ENCODE peak calls at places on chromosomes 2 and 18, in six cellular contexts. B is prostate gland, A is colonic mucosa, K is aorta, W is mammary epithelial cell, T is iPS DF 6.9. U is an unnamed sample.
A peak's percentile ranks its signal among the peaks of the same experiment; 100 is the strongest.

GRCh38 chr2:164257794-164258193 is 363.5 kb downstream of the GRB14 start:
- DNase-seq in A (no peak), B (no peak), T (no peak), W (no peak), K (no peak), U (no peak)

GRCh38 chr2:42999856-43000241 is 207.5 kb upstream of the HAAO start:
- DNase-seq in W (no peak), B (no peak), K (no peak), A (peak; percentile 74), T (no peak), U (no peak)

GRCh38 chr2:54386993-54387590 is 69.0 kb upstream of the SPTBN1 start:
- DNase-seq in K (no peak), A (no peak), B (no peak), T (no peak), W (no peak), U (no peak)

GRCh38 chr18:23136326-23137092 is 1.2 kb downstream of the CABLES1 start:
- DNase-seq in T (no peak), B (peak; percentile 9), A (peak; percentile 42), W (peak; percentile 40), K (peak; percentile 80), U (peak; percentile 25)

GRCh38 chr18:8526316-8526715 is 82.9 kb upstream of the RAB12 start:
- DNase-seq in T (no peak), K (no peak), W (no peak), A (no peak), B (no peak), U (no peak)

GRCh38 chr2:527581-527980 is 149.6 kb downstream of the TMEM18 start:
- DNase-seq in B (no peak), A (no peak), W (no peak), K (no peak), T (no peak), U (peak; percentile 43)

GRCh38 chr2:239195318-239195871 is 205.4 kb downstream of the HDAC4 start:
- DNase-seq in W (no peak), A (no peak), K (no peak), T (no peak), B (no peak), U (no peak)

GRCh38 chr2:1791670-1792069 is 47.4 kb upstream of the PXDN start:
- DNase-seq in B (no peak), T (no peak), K (no peak), W (no peak), A (no peak), U (no peak)

GRCh38 chr18:54805571-54806334 is 22.5 kb upstream of the RAB27B start:
- DNase-seq in K (no peak), A (no peak), W (peak; percentile 84), T (no peak), B (no peak), U (no peak)
- H3K4me3 ChIP-seq in K (no peak overlapping the region), A (no peak overlapping the region), W (no peak overlapping the region), T (no peak overlapping the region), B (no peak overlapping the region), U (no peak overlapping the region)

GRCh38 chr2:182868423-182868822 is 2.0 kb upstream of the FRZB start:
- DNase-seq in W (no peak), B (no peak), K (no peak), T (no peak), A (peak; percentile 40), U (no peak)
- H3K27me3 ChIP-seq in W (peaks cover 16% of the 10 kb centered on the region), B (no peaks in the 10 kb centered on the region), K (no peaks in the 10 kb centered on the region), T (peaks cover 2% of the 10 kb centered on the region), A (no peaks in the 10 kb centered on the region), U (no peaks in the 10 kb centered on the region)

DNA sequence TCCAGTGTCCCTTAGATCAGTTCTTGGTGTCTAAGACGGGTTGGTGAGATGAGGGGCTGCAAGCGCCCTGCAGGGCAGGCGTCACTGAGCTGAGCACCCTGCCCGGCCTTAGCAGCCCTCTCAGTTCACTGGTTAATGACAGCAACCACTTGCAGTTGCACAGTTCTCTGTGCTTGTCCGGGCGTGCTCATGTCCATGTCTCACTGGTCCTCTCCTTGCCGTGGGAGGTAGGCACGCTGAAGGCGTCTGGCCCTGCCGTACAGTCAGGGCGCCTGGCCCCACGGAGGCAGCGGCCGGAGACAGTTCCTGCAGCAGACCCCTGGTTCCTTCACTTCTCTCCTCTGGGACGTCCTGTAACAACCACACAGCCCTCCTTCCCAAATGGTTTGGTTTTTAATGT is 75.3 kb downstream of the ARHGEF4 start:
- DNase-seq in W (peak; percentile 77), B (no peak), T (no peak), A (no peak), K (no peak), U (no peak)
- H3K4me3 ChIP-seq in W (peak overlapping the region; percentile 6), B (no peak overlapping the region), T (no peak overlapping the region), A (no peak overlapping the region), K (no peak overlapping the region), U (no peak overlapping the region)

GRCh38 chr2:176094307-176094706 is 1.8 kb downstream of the HOXD13 start:
- DNase-seq in B (no peak), W (no peak), A (no peak), K (no peak), T (no peak), U (no peak)
- H3K27me3 ChIP-seq in B (peaks cover 18% of the 10 kb centered on the region), W (peaks cover 85% of the 10 kb centered on the region), A (peaks cover 99% of the 10 kb centered on the region), K (no peaks in the 10 kb centered on the region), T (peaks cover 70% of the 10 kb centered on the region), U (peaks cover 97% of the 10 kb centered on the region)

DNA sequence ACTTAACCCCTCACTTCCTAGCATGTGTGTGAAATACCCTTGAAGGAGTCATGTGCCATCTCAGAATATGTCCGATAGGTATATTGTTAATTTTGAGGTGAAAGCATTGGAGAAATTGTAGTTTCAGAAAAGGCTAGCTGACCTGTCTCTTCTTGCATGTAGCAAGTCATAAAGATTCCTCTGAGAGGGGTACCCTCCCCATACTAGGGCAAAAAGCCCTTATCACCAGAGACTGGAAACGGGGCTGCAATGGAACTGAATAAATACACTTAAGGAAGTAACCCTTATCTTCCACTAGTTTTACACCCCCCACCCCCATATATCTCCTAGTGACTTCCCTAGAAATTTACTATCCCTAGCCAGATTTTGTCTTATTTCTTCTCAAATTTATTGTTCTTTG is 1.8 kb upstream of the SF3B6 start:
- DNase-seq in A (no peak), W (no peak), K (no peak), B (no peak), T (no peak), U (no peak)
- H3K4me3 ChIP-seq in A (peak overlapping the region; percentile 48), W (peak overlapping the region; percentile 64), K (no peak overlapping the region), B (peak overlapping the region; percentile 55), T (no peak overlapping the region), U (no peak overlapping the region)

DNA sequence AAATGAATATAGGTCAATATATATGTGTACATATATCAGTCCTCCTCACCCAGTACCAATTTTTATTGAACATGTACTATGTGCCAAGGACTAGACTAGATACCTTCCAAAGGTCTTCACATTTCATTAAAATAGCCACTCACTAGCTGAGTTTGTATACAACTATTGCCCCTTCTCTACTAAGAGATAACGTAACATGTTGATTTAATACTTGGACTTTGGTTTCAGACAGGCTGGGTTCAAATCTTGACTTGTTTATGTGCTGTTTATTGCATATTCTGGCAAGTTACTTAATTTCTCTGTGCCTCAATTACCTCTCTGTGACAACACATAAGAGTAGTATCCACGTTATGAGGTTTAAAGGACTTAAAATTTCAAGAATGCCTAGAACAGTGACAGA is 184.5 kb downstream of the MTX2 start:
- DNase-seq in K (no peak), A (no peak), B (no peak), T (no peak), W (no peak), U (no peak)
- H3K27me3 ChIP-seq in K (no peaks in the 10 kb centered on the region), A (no peaks in the 10 kb centered on the region), B (no peaks in the 10 kb centered on the region), T (no peaks in the 10 kb centered on the region), W (no peaks in the 10 kb centered on the region), U (peaks cover 42% of the 10 kb centered on the region)